ENCODE peak calls at places on chromosome 2, in ten cellular contexts. One of them, this sample, is unnamed.

GRCh38 chr2:240435955-240436625 is 627 bp downstream of the GPC1 start:
- DNase-seq in D341Med: peak
- DNase-seq in activated T-helper 1 cell treated with Interleukin-2 at 50 U/mL for 16 hours: no peak
- DNase-seq in SJSA1: peak
- DNase-seq in foreskin melanocyte: no peak
- DNase-seq in NCI-H69: peak
- DNase-seq in nucleus accumbens: no peak
- DNase-seq in GM18507: no peak
- DNase-seq in activated CD4-positive, alpha-beta T cell treated with anti-CD3 and anti-CD28 coated beads for 36 hours: peak
- DNase-seq in heart left ventricle: peak
- DNase-seq in this sample: peak

GRCh38 chr2:86645752-86646151 is 22.1 kb upstream of the RNF103 start:
- DNase-seq in D341Med: no peak
- DNase-seq in activated T-helper 1 cell treated with Interleukin-2 at 50 U/mL for 16 hours: no peak
- DNase-seq in SJSA1: no peak
- DNase-seq in foreskin melanocyte: no peak
- DNase-seq in NCI-H69: peak
- DNase-seq in nucleus accumbens: no peak
- DNase-seq in GM18507: no peak
- DNase-seq in activated CD4-positive, alpha-beta T cell treated with anti-CD3 and anti-CD28 coated beads for 36 hours: no peak
- DNase-seq in heart left ventricle: no peak
- DNase-seq in this sample: no peak

GRCh38 chr2:17171446-17172049 is 346.7 kb downstream of the RAD51AP2 start:
- DNase-seq in D341Med: peak
- DNase-seq in activated T-helper 1 cell treated with Interleukin-2 at 50 U/mL for 16 hours: no peak
- DNase-seq in SJSA1: peak
- DNase-seq in foreskin melanocyte: peak
- DNase-seq in NCI-H69: peak
- DNase-seq in nucleus accumbens: peak
- DNase-seq in GM18507: no peak
- DNase-seq in activated CD4-positive, alpha-beta T cell treated with anti-CD3 and anti-CD28 coated beads for 36 hours: peak
- DNase-seq in heart left ventricle: no peak
- DNase-seq in this sample: peak

GRCh38 chr2:120305296-120305695 is 40.6 kb upstream of the INHBB start:
- DNase-seq in D341Med: no peak
- DNase-seq in activated T-helper 1 cell treated with Interleukin-2 at 50 U/mL for 16 hours: no peak
- DNase-seq in SJSA1: no peak
- DNase-seq in foreskin melanocyte: no peak
- DNase-seq in NCI-H69: peak
- DNase-seq in nucleus accumbens: no peak
- DNase-seq in GM18507: no peak
- DNase-seq in activated CD4-positive, alpha-beta T cell treated with anti-CD3 and anti-CD28 coated beads for 36 hours: no peak
- DNase-seq in heart left ventricle: no peak
- DNase-seq in this sample: peak

GRCh38 chr2:985317-985898 is 34.8 kb downstream of the SNTG2 start:
- DNase-seq in D341Med: no peak
- DNase-seq in activated T-helper 1 cell treated with Interleukin-2 at 50 U/mL for 16 hours: no peak
- DNase-seq in SJSA1: no peak
- DNase-seq in foreskin melanocyte: no peak
- DNase-seq in NCI-H69: no peak
- DNase-seq in nucleus accumbens: no peak
- DNase-seq in GM18507: no peak
- DNase-seq in activated CD4-positive, alpha-beta T cell treated with anti-CD3 and anti-CD28 coated beads for 36 hours: no peak
- DNase-seq in heart left ventricle: no peak
- DNase-seq in this sample: no peak

GRCh38 chr2:113084249-113085000 is 16.7 kb downstream of the IL1F10 start:
- DNase-seq in D341Med: no peak
- DNase-seq in activated T-helper 1 cell treated with Interleukin-2 at 50 U/mL for 16 hours: no peak
- DNase-seq in SJSA1: no peak
- DNase-seq in foreskin melanocyte: no peak
- DNase-seq in NCI-H69: no peak
- DNase-seq in nucleus accumbens: no peak
- DNase-seq in GM18507: no peak
- DNase-seq in activated CD4-positive, alpha-beta T cell treated with anti-CD3 and anti-CD28 coated beads for 36 hours: no peak
- DNase-seq in heart left ventricle: no peak
- DNase-seq in this sample: peak

GRCh38 chr2:173803344-173803893 is 161.8 kb downstream of the SP3 start:
- DNase-seq in D341Med: no peak
- DNase-seq in activated T-helper 1 cell treated with Interleukin-2 at 50 U/mL for 16 hours: no peak
- DNase-seq in SJSA1: no peak
- DNase-seq in foreskin melanocyte: no peak
- DNase-seq in NCI-H69: no peak
- DNase-seq in nucleus accumbens: no peak
- DNase-seq in GM18507: no peak
- DNase-seq in activated CD4-positive, alpha-beta T cell treated with anti-CD3 and anti-CD28 coated beads for 36 hours: no peak
- DNase-seq in heart left ventricle: no peak
- DNase-seq in this sample: no peak

GRCh38 chr2:142140434-142140845 is 9.6 kb upstream of the LRP1B start:
- DNase-seq in D341Med: no peak
- DNase-seq in activated T-helper 1 cell treated with Interleukin-2 at 50 U/mL for 16 hours: no peak
- DNase-seq in SJSA1: peak
- DNase-seq in foreskin melanocyte: peak
- DNase-seq in NCI-H69: peak
- DNase-seq in nucleus accumbens: no peak
- DNase-seq in GM18507: no peak
- DNase-seq in activated CD4-positive, alpha-beta T cell treated with anti-CD3 and anti-CD28 coated beads for 36 hours: no peak
- DNase-seq in heart left ventricle: no peak
- DNase-seq in this sample: peak

This sample was measured in RKO.